ENCODE peak calls at places on chromosomes 7 and 10, in four cellular contexts. G is K562, E is HepG2, K is GM12878. O is an unnamed sample.

GRCh38 chr10:125591846-125592245 is 91.1 kb downstream of the TEX36 start:
- DNase-seq in E (no peak), G (no peak), K (no peak), O (no peak)

GRCh38 chr7:138515001-138515528 is 55.0 kb downstream of the TRIM24 start:
- DNase-seq in E (no peak), K (no peak), G (no peak), O (no peak)

GRCh38 chr7:116075351-116076145 is 45.0 kb upstream of the TFEC start:
- DNase-seq in K (no peak), E (no peak), G (no peak), O (peak)

GRCh38 chr10:50610364-50610763 is 13.4 kb downstream of the SGMS1 start:
- DNase-seq in G (no peak), E (no peak), K (no peak), O (no peak)

GRCh38 chr7:127582361-127582760 is 3.0 kb downstream of the GCC1 start:
- DNase-seq in K (no peak), G (no peak), E (peak), O (no peak)

GRCh38 chr10:127234306-127234800 is 38.0 kb upstream of the INSYN2A start:
- DNase-seq in G (no peak), E (no peak), K (no peak), O (no peak)

GRCh38 chr10:120732643-120733313 is 118.4 kb upstream of the WDR11 start:
- DNase-seq in K (no peak), G (no peak), E (no peak), O (no peak)

GRCh38 chr7:90407484-90407821 is 4.2 kb downstream of the CLDN12 start:
- DNase-seq in K (no peak), E (peak), G (no peak), O (no peak)

GRCh38 chr10:13453896-13454295 is 74.9 kb downstream of the BEND7 start:
- DNase-seq in K (peak), E (no peak), G (no peak), O (no peak)

GRCh38 chr10:26318672-26319071 is 102.1 kb downstream of the GAD2 start:
- DNase-seq in K (no peak), E (no peak), G (no peak), O (no peak)

GRCh38 chr7:22280031-22280430 is 76.9 kb downstream of the RAPGEF5 start:
- DNase-seq in G (no peak), K (no peak), E (no peak), O (no peak)

GRCh38 chr7:64887756-64888508 is 15.1 kb upstream of the ZNF273 start:
- DNase-seq in K (no peak), G (no peak), E (peak), O (peak)

GRCh38 chr10:84317174-84317573 is 11.2 kb upstream of the CCSER2 start:
- DNase-seq in E (no peak), G (no peak), K (no peak), O (no peak)

GRCh38 chr10:79393924-79394610 is 46.8 kb downstream of the PPIF start:
- DNase-seq in K (no peak), E (no peak), G (no peak), O (no peak)

GRCh38 chr7:102291056-102291915 is 4.6 kb downstream of the SH2B2 start:
- DNase-seq in K (peak), G (no peak), E (no peak), O (no peak)

GRCh38 chr10:7260412-7260900 is 150.4 kb downstream of the SFMBT2 start:
- DNase-seq in K (peak), E (peak), G (peak), O (peak)

GRCh38 chr10:83925133-83925532 is 214.2 kb upstream of the GHITM start:
- DNase-seq in G (no peak), E (no peak), K (no peak), O (peak)

DNA sequence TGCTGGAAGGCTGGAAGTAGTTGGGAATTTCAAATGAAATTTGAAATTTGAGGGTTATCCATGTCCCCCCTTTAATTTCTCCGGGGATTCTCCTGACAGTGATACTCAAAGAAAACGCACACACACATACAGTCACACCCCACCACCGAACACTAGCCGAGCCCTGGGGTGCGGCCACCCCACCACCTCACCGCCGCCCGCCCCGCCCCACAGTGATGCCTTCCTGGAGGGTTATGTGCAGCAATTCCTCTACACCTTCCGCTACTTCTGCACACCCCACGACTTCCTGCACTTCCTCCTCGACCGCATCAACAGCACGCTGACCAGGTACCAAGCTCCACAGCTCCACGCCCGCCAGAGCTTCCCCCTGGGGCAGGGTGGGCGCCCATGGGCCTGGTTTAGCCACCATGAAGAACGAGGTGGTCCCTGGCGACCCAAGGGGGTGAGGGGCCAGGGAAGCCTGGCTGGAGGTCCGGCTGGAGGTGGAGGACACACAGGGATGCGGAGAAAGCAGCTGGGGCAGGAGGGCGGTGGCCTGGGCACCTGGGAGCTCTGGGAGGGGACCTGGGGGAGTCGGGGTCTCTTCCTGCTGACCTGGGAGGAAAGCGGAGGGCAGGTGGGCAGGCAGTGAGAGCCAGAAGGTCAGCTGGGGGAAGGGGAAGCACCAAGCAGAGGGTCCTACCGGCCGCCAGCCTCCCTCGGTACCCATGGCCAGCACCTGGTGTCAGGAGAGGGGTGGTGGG is 19.4 kb upstream of the UTF1 start:
- DNase-seq in E (no peak), G (no peak), K (no peak), O (no peak)
- TF ChIP-seq TCF7 in E (no peak), G (no peak), K (no peak), O (no peak)

DNA sequence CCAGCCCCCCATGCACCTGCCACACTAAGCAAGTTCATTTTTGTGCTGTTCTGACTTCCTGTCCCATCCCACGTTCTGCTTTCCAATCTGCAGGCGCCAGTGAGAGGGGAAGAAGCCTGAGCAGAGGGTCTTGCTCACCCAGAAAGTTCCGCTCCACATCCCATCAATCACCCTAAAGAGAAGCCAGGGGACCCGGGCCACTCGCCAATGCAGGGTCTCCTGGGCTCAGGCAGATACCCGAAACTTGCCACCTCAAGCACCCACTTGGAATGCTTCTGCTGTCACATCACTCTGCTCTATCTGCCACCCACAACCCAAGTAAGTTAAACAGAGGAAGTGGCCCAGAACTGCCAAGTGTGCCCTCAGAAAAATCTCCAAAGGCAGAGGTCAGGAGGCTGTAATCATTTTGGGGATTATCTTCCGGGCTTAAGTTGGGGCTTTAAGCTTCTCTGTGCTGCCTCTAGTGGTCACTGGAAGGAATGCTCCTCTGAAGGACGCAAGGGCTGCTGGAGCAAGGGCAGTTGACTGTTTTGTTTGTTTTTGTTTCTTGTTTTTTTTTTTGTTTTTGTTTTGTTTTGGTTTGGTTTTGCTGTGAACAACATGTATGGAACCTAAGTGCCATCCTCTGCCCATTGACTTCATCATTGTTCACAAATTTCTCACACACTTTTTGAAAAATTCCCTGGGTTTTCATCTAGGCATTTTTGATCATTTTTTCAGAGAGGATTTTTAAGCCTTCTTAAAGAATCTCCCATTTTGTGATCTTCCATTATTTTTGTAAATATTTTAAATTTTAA is 25.5 kb downstream of the PRR15 start:
- DNase-seq in G (peak), E (peak), K (peak), O (peak)
- TF ChIP-seq TCF7 in G (no peak), E (no peak), K (no peak), O (no peak)

DNA sequence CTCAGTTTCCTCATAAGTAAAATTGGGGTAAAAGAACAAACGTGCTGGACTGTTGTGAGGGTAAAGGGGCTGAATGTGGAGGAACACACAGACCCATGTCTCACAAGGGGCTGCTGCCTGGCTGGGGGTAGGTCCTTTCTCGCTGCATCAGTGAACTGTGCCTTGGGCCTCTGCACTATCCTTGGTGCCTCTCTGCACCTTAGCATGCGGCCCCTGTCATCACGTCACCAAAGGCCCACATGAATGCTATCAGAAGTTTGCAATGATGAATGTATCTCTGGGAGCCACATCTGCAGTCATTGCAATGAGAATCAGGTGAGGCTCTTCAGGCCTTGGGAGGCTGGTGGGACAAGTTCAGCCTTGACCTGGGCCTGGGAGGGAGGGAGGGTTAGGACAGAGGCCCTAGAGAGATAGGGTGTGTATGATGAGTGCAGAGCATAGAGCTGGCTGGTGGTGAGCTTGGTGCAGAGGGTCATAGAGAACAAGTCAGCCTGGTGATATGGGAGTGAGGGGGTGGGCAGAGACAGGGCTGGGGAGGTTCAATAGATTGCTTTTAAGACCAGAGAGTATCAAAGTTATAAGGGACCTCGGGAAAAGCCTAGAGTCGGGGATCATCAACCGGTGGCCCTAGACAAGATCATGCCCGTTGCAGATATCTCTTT is 308.4 kb downstream of the RPS24 start:
- DNase-seq in K (no peak), E (no peak), G (no peak), O (no peak)
- TF ChIP-seq TCF7 in K (no peak), E (no peak), G (no peak), O (no peak)

GRCh38 chr7:45598697-45599520 is 24.7 kb downstream of the ADCY1 start:
- DNase-seq in G (no peak), E (no peak), K (no peak), O (no peak)
- TF ChIP-seq TCF7 in G (no peak), E (no peak), K (no peak), O (no peak)

O was measured in WTC11.